ENCODE peak calls at places on chromosomes 13 and 19, in six cellular contexts. T is HepG2, A is SK-N-SH, G is body of pancreas, W is PC-3, V is cardiac muscle cell. H is an unnamed sample.
A peak's percentile ranks its signal among the peaks of the same experiment; 100 is the strongest.

GRCh38 chr13:93262729-93263128 is 36.1 kb downstream of the GPC6 start:
- DNase-seq in T (no peak), A (no peak), G (no peak), W (peak; percentile 80), V (peak; percentile 39), H (no peak)

GRCh38 chr13:41859555-41859954 is 101.4 kb downstream of the VWA8 start:
- DNase-seq in T (no peak), A (no peak), G (no peak), W (no peak), V (no peak), H (no peak)

GRCh38 chr13:99422556-99423220 is 78.6 kb upstream of the TM9SF2 start:
- DNase-seq in T (no peak), A (no peak), G (no peak), W (no peak), V (no peak), H (no peak)

GRCh38 chr13:96652506-96652905 is 341.8 kb downstream of the OXGR1 start:
- DNase-seq in T (no peak), A (no peak), G (no peak), W (no peak), V (no peak), H (no peak)

GRCh38 chr19:38039966-38040365 is 133.0 kb downstream of the SIPA1L3 start:
- DNase-seq in T (no peak), A (no peak), G (no peak), W (peak; percentile 87), V (peak; percentile 46), H (no peak)

GRCh38 chr19:55472463-55472862 is 4.0 kb upstream of the ZNF628 start:
- DNase-seq in T (peak; percentile 55), A (no peak), G (no peak), W (peak; percentile 86), V (peak; percentile 62), H (peak; percentile 71)

GRCh38 chr13:60583196-60583908 is 186.3 kb downstream of the TDRD3 start:
- DNase-seq in T (peak; percentile 13), A (no peak), G (no peak), W (no peak), V (peak; percentile 85), H (no peak)

GRCh38 chr13:98761126-98761978 is 8.9 kb upstream of the SLC15A1 start:
- DNase-seq in T (peak; percentile 34), A (no peak), G (no peak), W (no peak), V (peak; percentile 84), H (no peak)

GRCh38 chr13:74434782-74435181 is 300.6 kb upstream of the KLF12 start:
- DNase-seq in T (no peak), A (no peak), G (no peak), W (no peak), V (no peak), H (no peak)

GRCh38 chr13:59425211-59425721 is 738.5 kb downstream of the DIAPH3 start:
- DNase-seq in T (no peak), A (no peak), G (no peak), W (no peak), V (peak; percentile 64), H (no peak)

GRCh38 chr19:6069268-6069771 is 41.0 kb downstream of the RFX2 start:
- DNase-seq in T (no peak), A (no peak), G (peak; percentile 3), W (no peak), V (no peak), H (no peak)

GRCh38 chr19:14395710-14396338 is 14.6 kb downstream of the ADGRE5 start:
- DNase-seq in T (no peak), A (no peak), G (no peak), W (no peak), V (no peak), H (no peak)

DNA sequence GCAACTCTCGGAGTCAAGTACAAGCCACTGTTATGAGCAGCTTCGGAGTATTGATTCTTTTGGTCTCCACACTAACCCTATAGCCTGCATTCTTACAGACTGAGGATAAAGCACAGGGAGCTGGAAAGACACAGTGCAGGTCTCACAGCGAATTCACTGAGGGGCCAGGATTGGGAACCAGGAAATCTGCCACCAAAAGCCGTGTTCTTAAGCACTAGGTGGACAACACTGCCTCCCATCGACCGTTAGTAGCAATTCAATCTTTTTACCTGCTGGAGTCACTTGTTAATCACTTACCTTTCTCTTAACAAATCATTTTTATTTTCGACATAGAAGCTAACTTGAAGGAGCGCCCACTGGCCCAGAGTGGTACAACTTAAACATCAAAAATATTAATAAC is 6.3 kb downstream of the PMIS2 start:
- DNase-seq in T (peak; percentile 53), A (peak; percentile 41), G (peak; percentile 70), W (peak; percentile 52), V (peak; percentile 71), H (peak; percentile 32)
- TF ChIP-seq CTCF in T (peak; percentile 82), A (peak; percentile 48), G (peak; percentile 89), W (peak; percentile 64), V (peak; percentile 67), H (peak; percentile 43)

GRCh38 chr19:56813531-56813930 is 27.0 kb downstream of the PEG3 start:
- DNase-seq in T (no peak), A (no peak), G (no peak), W (no peak), V (no peak), H (no peak)
- H3K9me3 ChIP-seq in T (peaks cover 10% of the 10 kb centered on the region), A (peaks cover 4% of the 10 kb centered on the region), G (no peaks in the 10 kb centered on the region), W (peaks cover 48% of the 10 kb centered on the region), V (no peaks in the 10 kb centered on the region), H (peaks cover 12% of the 10 kb centered on the region)

GRCh38 chr13:51151463-51151862 is 40.4 kb upstream of the C13orf42 start:
- DNase-seq in T (no peak), A (no peak), G (no peak), W (no peak), V (no peak), H (no peak)

GRCh38 chr13:51153527-51153926 is 42.5 kb upstream of the C13orf42 start:
- DNase-seq in T (no peak), A (no peak), G (no peak), W (no peak), V (peak; percentile 43), H (no peak)

GRCh38 chr13:51154029-51154555 is 43.0 kb upstream of the C13orf42 start:
- DNase-seq in T (no peak), A (no peak), G (no peak), W (no peak), V (peak; percentile 80), H (no peak)

GRCh38 chr13:51148952-51149573 is 38.0 kb upstream of the C13orf42 start:
- DNase-seq in T (no peak), A (peak; percentile 69), G (peak; percentile 41), W (peak; percentile 50), V (peak; percentile 82), H (peak; percentile 59)

DNA sequence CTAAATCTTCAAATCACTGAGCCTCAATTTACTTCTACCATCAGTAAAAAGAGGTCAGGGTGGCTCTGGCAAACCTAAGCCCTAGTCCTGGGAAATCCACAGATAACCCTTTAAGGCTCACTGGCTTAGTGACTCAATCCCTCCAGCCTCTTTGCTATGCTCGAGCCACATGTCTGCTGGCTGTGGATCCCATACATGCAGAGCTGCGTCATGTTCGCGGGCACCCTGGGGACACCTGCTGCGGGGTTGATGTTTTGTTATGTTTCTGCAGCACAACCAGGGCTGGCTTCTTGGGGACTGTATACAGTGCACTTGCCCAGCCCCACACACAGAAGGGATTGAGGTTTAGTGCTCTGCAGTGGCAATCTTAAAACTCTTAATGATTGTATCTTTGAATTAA is 41.6 kb upstream of the C13orf42 start:
- DNase-seq in T (no peak), A (no peak), G (no peak), W (no peak), V (no peak), H (no peak)
- TF ChIP-seq CTCF in T (no peak), A (no peak), G (no peak), W (no peak), V (no peak), H (no peak)

DNA sequence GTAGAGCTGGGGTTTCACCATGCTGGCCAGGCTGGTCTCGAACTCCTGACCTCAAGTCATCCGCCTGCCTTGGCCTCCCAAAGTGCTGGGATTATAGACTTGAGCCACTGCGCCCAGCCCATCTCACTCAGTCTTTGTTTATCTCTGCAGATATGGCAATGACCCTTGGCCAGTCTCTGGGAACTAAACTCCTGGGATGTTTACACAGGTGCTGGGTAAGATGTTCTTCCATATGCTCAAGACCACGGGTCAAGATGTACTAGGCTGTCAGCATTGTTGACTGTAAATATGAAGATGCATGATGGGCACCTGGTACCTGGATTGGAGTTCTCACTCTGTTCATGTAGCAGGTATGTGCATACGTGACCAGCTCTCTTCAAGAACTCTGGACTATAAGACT is 35.8 kb downstream of the ZNF473 start:
- DNase-seq in T (no peak), A (no peak), G (no peak), W (no peak), V (no peak), H (no peak)
- H3K9me3 ChIP-seq in T (no peaks in the 10 kb centered on the region), A (no peaks in the 10 kb centered on the region), G (peaks cover 22% of the 10 kb centered on the region), W (peaks cover 32% of the 10 kb centered on the region), V (no peaks in the 10 kb centered on the region), H (peaks cover 35% of the 10 kb centered on the region)

DNA sequence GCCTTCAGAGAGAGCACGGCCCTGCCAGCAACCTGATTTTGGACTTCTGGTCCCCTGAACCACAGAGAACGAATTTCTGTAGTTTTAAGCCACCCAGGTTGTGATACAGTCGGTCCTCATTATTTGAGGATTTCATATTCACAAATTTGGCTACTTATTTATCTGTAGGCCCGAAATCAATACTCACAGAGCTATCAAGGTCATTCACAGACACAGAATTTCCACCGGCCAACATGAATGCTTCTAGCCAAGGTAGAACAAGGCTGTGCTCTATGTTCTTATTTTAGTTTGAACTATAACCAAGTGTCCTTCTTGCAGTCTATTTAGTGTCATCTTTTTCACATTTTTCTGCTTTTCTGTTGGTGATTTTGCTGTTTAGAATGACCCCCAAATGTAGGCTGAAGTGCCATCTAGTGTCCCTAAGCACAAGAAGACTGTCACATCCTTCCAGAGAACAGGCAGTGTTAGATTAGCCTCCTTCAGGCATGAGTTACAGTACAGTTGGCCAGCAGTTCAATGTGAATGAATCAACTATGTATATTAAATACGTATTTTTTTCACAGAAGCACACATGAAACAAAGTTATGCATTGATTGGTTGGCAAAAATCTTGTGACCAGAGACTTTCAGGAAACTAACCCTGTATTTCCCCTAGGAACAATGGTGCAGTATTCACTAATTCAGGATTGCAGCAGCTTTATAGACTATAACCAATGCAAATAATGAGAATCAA is 63.5 kb downstream of the C13orf42 start:
- DNase-seq in T (no peak), A (no peak), G (no peak), W (no peak), V (no peak), H (no peak)
- TF ChIP-seq CTCF in T (peak; percentile 20), A (no peak), G (no peak), W (no peak), V (no peak), H (no peak)

DNA sequence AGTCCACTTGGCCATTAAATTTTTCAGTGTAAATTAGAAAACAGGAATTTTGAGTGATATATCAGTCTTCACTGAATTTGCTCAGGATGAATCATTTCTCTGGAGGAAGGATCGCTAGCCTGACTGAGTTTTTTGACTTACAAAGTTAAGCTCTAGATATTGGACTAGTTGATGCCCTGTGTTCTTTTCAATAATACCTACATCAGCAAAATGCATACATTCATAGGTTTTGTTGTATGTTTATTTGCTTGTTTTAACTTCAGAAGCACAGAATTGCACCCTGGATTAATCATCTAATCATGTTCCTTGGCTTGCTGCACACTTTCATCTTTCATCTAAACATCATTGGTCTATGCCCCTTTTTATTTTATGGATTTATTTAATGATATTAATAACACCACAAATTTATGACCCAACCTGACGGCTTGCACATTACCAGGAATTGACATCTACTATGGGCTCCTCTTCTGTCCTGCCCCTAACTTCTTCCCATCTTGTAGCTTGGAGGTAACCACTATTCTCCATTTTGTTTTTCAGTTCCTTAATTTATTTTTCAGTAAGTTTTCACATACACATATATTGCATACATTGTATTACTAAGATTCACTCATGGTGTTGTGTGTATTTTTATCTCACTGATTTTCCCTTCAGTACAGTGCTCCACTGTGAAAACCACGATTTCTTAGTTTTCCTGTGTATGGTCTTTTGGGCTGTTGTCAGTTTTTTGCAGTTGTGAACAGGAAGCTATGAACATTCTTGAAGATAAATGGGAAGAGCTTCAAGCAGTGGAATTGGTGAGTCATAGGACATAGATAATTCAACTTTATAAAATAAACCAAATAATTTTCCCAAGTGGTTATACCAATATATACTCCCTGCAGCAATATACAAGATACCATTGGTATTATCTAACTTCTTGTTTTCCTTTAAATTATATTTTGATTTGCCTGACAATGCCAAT is 23.3 kb downstream of the COMMD6 start:
- DNase-seq in T (no peak), A (no peak), G (no peak), W (no peak), V (peak; percentile 60), H (no peak)
- H3K9me3 ChIP-seq in T (no peaks in the 10 kb centered on the region), A (no peaks in the 10 kb centered on the region), G (no peaks in the 10 kb centered on the region), W (no peaks in the 10 kb centered on the region), V (no peaks in the 10 kb centered on the region), H (no peaks in the 10 kb centered on the region)